ENCODE peak calls at places on chromosomes 1 and 21, in ten cellular contexts. Z is transverse colon, I is heart right ventricle, U is uterus, P is mucosa of descending colon, N is endodermal cell, C is fibroblast of lung, L is heart left ventricle, A is HAP-1, M is ovary. B is an unnamed sample.

GRCh38 chr1:162701286-162701685 is 69.0 kb downstream of the DDR2 start:
- DNase-seq in Z (no peak), I (no peak), U (no peak), P (no peak), N (no peak), C (no peak), L (no peak), A (no peak), M (no peak), B (peak; percentile 19)

GRCh38 chr1:200042437-200043329 is 15.2 kb downstream of the NR5A2 start:
- DNase-seq in Z (peak; percentile 70), I (no peak), U (no peak), P (peak; percentile 83), N (peak; percentile 69), C (no peak), L (no peak), A (no peak), M (no peak), B (peak; percentile 58)

GRCh38 chr1:203217139-203217621 is 12.3 kb downstream of the CHIT1 start:
- DNase-seq in Z (no peak), I (no peak), U (no peak), P (no peak), N (peak; percentile 86), C (no peak), L (no peak), A (no peak), M (no peak), B (no peak)

GRCh38 chr21:42556960-42557359 is 43.3 kb downstream of the SLC37A1 start:
- DNase-seq in Z (peak; percentile 8), I (no peak), U (peak; percentile 4), P (no peak), N (no peak), C (no peak), L (no peak), A (no peak), M (no peak), B (no peak)

GRCh38 chr21:28767523-28767922 is 225.2 kb downstream of the LTN1 start:
- DNase-seq in Z (no peak), I (no peak), U (no peak), P (no peak), N (no peak), C (no peak), L (no peak), A (no peak), M (no peak), B (no peak)

GRCh38 chr1:17795081-17795809 is 40.1 kb downstream of the ACTL8 start:
- DNase-seq in Z (peak; percentile 49), I (no peak), U (no peak), P (peak; percentile 73), N (no peak), C (no peak), L (no peak), A (no peak), M (no peak), B (peak; percentile 53)

GRCh38 chr1:4728319-4729107 is 74.1 kb downstream of the AJAP1 start:
- DNase-seq in Z (no peak), I (no peak), U (no peak), P (no peak), N (no peak), C (no peak), L (no peak), A (no peak), M (no peak), B (no peak)

GRCh38 chr1:22169816-22170215 is 26.9 kb upstream of the WNT4 start:
- DNase-seq in Z (no peak), I (no peak), U (no peak), P (no peak), N (no peak), C (no peak), L (no peak), A (no peak), M (no peak), B (no peak)

GRCh38 chr1:94819945-94820746 is at the start of gene SLC44A3:
- DNase-seq in Z (peak; percentile 65), I (no peak), U (no peak), P (peak; percentile 65), N (peak; percentile 89), C (peak; percentile 37), L (peak; percentile 49), A (peak; percentile 40), M (peak; percentile 63), B (peak; percentile 77)

DNA sequence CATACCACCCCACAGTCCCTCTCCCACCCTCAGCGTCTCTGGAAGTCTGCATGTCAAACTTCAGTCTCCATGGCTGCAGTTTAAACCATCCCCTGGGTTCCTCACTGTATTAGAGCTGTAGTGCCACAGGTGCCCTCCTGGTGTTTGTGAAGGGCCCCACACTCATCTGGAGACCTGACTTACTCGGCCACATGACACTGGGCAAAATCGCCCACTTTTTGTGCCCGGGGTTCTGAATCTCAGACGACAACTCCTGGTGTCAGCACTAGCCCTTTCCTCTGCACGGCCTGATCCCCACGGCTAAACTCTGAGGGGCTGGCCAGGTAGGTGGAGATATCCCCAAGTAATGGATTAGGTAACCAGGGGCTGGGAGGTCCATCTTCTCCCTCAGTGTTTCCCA is 6.5 kb downstream of the INKA2 start:
- DNase-seq in Z (no peak), I (no peak), U (no peak), P (no peak), N (no peak), C (no peak), L (no peak), A (no peak), M (no peak), B (no peak)
- H3K4me1 ChIP-seq in Z (peaks cover 5% of the 10 kb centered on the region), I (peaks cover 91% of the 10 kb centered on the region), U (peaks cover 6% of the 10 kb centered on the region), P (no peaks in the 10 kb centered on the region), N (peaks cover 3% of the 10 kb centered on the region), C (peaks cover 35% of the 10 kb centered on the region), L (peaks cover 81% of the 10 kb centered on the region), A (no peaks in the 10 kb centered on the region), M (peaks cover 16% of the 10 kb centered on the region), B (no peaks in the 10 kb centered on the region)

GRCh38 chr1:172638885-172639831 is 19.7 kb upstream of the FASLG start:
- DNase-seq in Z (no peak), I (no peak), U (no peak), P (no peak), N (no peak), C (peak; percentile 53), L (no peak), A (no peak), M (no peak), B (peak; percentile 53)
- H3K4me3 ChIP-seq in Z (no peak overlapping the region), I (no peak overlapping the region), U (no peak overlapping the region), P (no peak overlapping the region), N (no peak overlapping the region), C (no peak overlapping the region), L (no peak overlapping the region), A (no peak overlapping the region), M (no peak overlapping the region), B (no peak overlapping the region)

GRCh38 chr1:27402349-27402754 is 9.9 kb downstream of the GPR3 start:
- DNase-seq in Z (peak; percentile 83), I (peak; percentile 79), U (peak; percentile 75), P (peak; percentile 80), N (peak; percentile 87), C (peak; percentile 66), L (peak; percentile 68), A (no peak), M (peak; percentile 71), B (peak; percentile 63)

GRCh38 chr1:27399251-27399885 is 6.9 kb downstream of the GPR3 start:
- DNase-seq in Z (no peak), I (no peak), U (no peak), P (no peak), N (peak; percentile 68), C (no peak), L (no peak), A (no peak), M (peak; percentile 54), B (no peak)

GRCh38 chr1:27403065-27403726 is 10.8 kb downstream of the GPR3 start:
- DNase-seq in Z (peak; percentile 55), I (peak; percentile 54), U (peak; percentile 78), P (no peak), N (peak; percentile 85), C (peak; percentile 83), L (peak; percentile 61), A (no peak), M (peak; percentile 58), B (no peak)

GRCh38 chr1:27400035-27400962 is 7.9 kb downstream of the GPR3 start:
- DNase-seq in Z (no peak), I (no peak), U (no peak), P (no peak), N (peak; percentile 67), C (no peak), L (no peak), A (no peak), M (no peak), B (no peak)

GRCh38 chr1:27400963-27401341 is 8.5 kb downstream of the GPR3 start:
- DNase-seq in Z (no peak), I (no peak), U (no peak), P (no peak), N (no peak), C (no peak), L (no peak), A (no peak), M (no peak), B (no peak)
- H3K4me1 ChIP-seq in Z (peaks cover 10% of the 10 kb centered on the region), I (peaks cover 93% of the 10 kb centered on the region), U (peaks cover 17% of the 10 kb centered on the region), P (peaks cover 25% of the 10 kb centered on the region), N (peaks cover 23% of the 10 kb centered on the region), C (peaks cover 30% of the 10 kb centered on the region), L (peaks cover 61% of the 10 kb centered on the region), A (no peaks in the 10 kb centered on the region), M (peaks cover 6% of the 10 kb centered on the region), B (no peaks in the 10 kb centered on the region)

GRCh38 chr1:201566933-201567801 is 28.2 kb downstream of the NAV1 start:
- DNase-seq in Z (no peak), I (no peak), U (no peak), P (no peak), N (no peak), C (no peak), L (no peak), A (no peak), M (no peak), B (no peak)

GRCh38 chr1:201568258-201568657 is 29.3 kb downstream of the NAV1 start:
- DNase-seq in Z (no peak), I (no peak), U (no peak), P (no peak), N (no peak), C (no peak), L (no peak), A (no peak), M (no peak), B (no peak)

GRCh38 chr1:201570158-201570885 is 31.4 kb downstream of the NAV1 start:
- DNase-seq in Z (no peak), I (no peak), U (no peak), P (no peak), N (peak; percentile 50), C (no peak), L (no peak), A (no peak), M (no peak), B (no peak)

GRCh38 chr1:201570886-201571624 is 32.1 kb downstream of the NAV1 start:
- DNase-seq in Z (no peak), I (no peak), U (no peak), P (no peak), N (peak; percentile 31), C (no peak), L (no peak), A (no peak), M (no peak), B (no peak)

GRCh38 chr1:201568859-201569294 is 29.9 kb downstream of the NAV1 start:
- DNase-seq in Z (no peak), I (no peak), U (no peak), P (no peak), N (no peak), C (no peak), L (no peak), A (no peak), M (no peak), B (no peak)
- H3K4me3 ChIP-seq in Z (no peak overlapping the region), I (no peak overlapping the region), U (no peak overlapping the region), P (no peak overlapping the region), N (no peak overlapping the region), C (no peak overlapping the region), L (no peak overlapping the region), A (no peak overlapping the region), M (no peak overlapping the region), B (no peak overlapping the region)

GRCh38 chr1:23221107-23221506 is 3.8 kb upstream of the HTR1D start:
- DNase-seq in Z (no peak), I (no peak), U (no peak), P (no peak), N (no peak), C (no peak), L (no peak), A (no peak), M (no peak), B (no peak)
- H3K4me1 ChIP-seq in Z (no peaks in the 10 kb centered on the region), I (peaks cover 20% of the 10 kb centered on the region), U (peaks cover 12% of the 10 kb centered on the region), P (peaks cover 17% of the 10 kb centered on the region), N (no peaks in the 10 kb centered on the region), C (peaks cover 8% of the 10 kb centered on the region), L (peaks cover 9% of the 10 kb centered on the region), A (peaks cover 2% of the 10 kb centered on the region), M (no peaks in the 10 kb centered on the region), B (peaks cover 2% of the 10 kb centered on the region)